ENCODE peak calls at places on chromosome 3, in four cellular contexts. G, L, H and R are unnamed samples.

GRCh38 chr3:16897254-16897926 is 12.6 kb downstream of the PLCL2 start:
- DNase-seq in G (no peak), L (no peak), H (no peak), R (no peak)

GRCh38 chr3:30503431-30503830 is 103.0 kb upstream of the TGFBR2 start:
- DNase-seq in G (no peak), L (no peak), H (no peak), R (no peak)

GRCh38 chr3:160210799-160211221 is 14.4 kb upstream of the C3orf80 start:
- DNase-seq in G (no peak), L (no peak), H (peak; percentile 62), R (no peak)

GRCh38 chr3:185351371-185351770 is 11.6 kb upstream of the MAP3K13 start:
- DNase-seq in G (no peak), L (no peak), H (no peak), R (no peak)

GRCh38 chr3:100783619-100784018 is 74.3 kb downstream of the TFG start:
- DNase-seq in G (no peak), L (no peak), H (no peak), R (no peak)

GRCh38 chr3:32844322-32844654 is 26.5 kb downstream of the TRIM71 start:
- DNase-seq in G (no peak), L (no peak), H (no peak), R (no peak)

GRCh38 chr3:32203854-32204253 is 34.6 kb upstream of the CMTM8 start:
- DNase-seq in G (no peak), L (no peak), H (no peak), R (no peak)

GRCh38 chr3:183629546-183630301 is 5.7 kb upstream of the KLHL24 start:
- DNase-seq in G (no peak), L (no peak), H (no peak), R (no peak)

GRCh38 chr3:134143828-134144390 is 106.8 kb downstream of the RYK start:
- DNase-seq in G (no peak), L (no peak), H (no peak), R (no peak)

GRCh38 chr3:133211449-133211848 is 173.3 kb downstream of the TMEM108 start:
- DNase-seq in G (no peak), L (no peak), H (no peak), R (no peak)

GRCh38 chr3:148950806-148951205 is 40.5 kb upstream of the GYG1 start:
- DNase-seq in G (no peak), L (no peak), H (peak; percentile 15), R (no peak)

GRCh38 chr3:12999147-13000140 is 73.8 kb downstream of the IQSEC1 start:
- DNase-seq in G (no peak), L (peak; percentile 74), H (peak; percentile 74), R (peak; percentile 99)

GRCh38 chr3:50850639-50851511 is 176.1 kb downstream of the DOCK3 start:
- DNase-seq in G (no peak), L (no peak), H (no peak), R (no peak)

GRCh38 chr3:9420850-9421549 is 23.6 kb downstream of the SETD5 start:
- DNase-seq in G (no peak), L (no peak), H (no peak), R (no peak)

GRCh38 chr3:9906480-9906879 is 3.8 kb downstream of the IL17RE start:
- DNase-seq in G (no peak), L (no peak), H (no peak), R (no peak)

GRCh38 chr3:194573680-194574437 is 59.4 kb downstream of the TMEM44 start:
- DNase-seq in G (peak; percentile 40), L (no peak), H (no peak), R (no peak)

GRCh38 chr3:38755130-38755529 is 60.9 kb downstream of the SCN10A start:
- DNase-seq in G (no peak), L (no peak), H (no peak), R (no peak)

GRCh38 chr3:52833202-52833601 is 1.6 kb downstream of the MUSTN1 start:
- DNase-seq in G (no peak), L (no peak), H (no peak), R (no peak)

GRCh38 chr3:152291649-152292066 is 22.9 kb downstream of the MBNL1 start:
- DNase-seq in G (no peak), L (no peak), H (no peak), R (no peak)

GRCh38 chr3:14647976-14648955 is 3.3 kb upstream of the CCDC174 start:
- DNase-seq in G (no peak), L (no peak), H (no peak), R (no peak)

GRCh38 chr3:132196113-132196512 is 121.1 kb upstream of the ACP3 start:
- DNase-seq in G (no peak), L (no peak), H (no peak), R (no peak)

GRCh38 chr3:45992133-45992729 is 3.4 kb downstream of the FYCO1 start:
- DNase-seq in G (peak; percentile 54), L (no peak), H (no peak), R (no peak)

GRCh38 chr3:172341482-172342059 is 106.7 kb downstream of the GHSR start:
- DNase-seq in G (no peak), L (peak; percentile 52), H (peak; percentile 48), R (no peak)

GRCh38 chr3:194739498-194740284 is 54.0 kb downstream of the FAM43A start:
- DNase-seq in G (no peak), L (no peak), H (peak; percentile 10), R (no peak)

GRCh38 chr3:73546961-73547360 is 77.8 kb downstream of the PDZRN3 start:
- DNase-seq in G (no peak), L (no peak), H (no peak), R (no peak)

GRCh38 chr3:12895391-12896205 is 54.2 kb upstream of the RPL32 start:
- DNase-seq in G (no peak), L (no peak), H (no peak), R (no peak)

GRCh38 chr3:138082085-138082991 is 33.1 kb downstream of the DZIP1L start:
- DNase-seq in G (no peak), L (no peak), H (peak; percentile 42), R (no peak)

GRCh38 chr3:176919836-176920760 is 277.2 kb downstream of the TBL1XR1 start:
- DNase-seq in G (no peak), L (no peak), H (no peak), R (no peak)

GRCh38 chr3:15206662-15207576 is 873 bp downstream of the CAPN7 start:
- DNase-seq in G (no peak), L (peak; percentile 24), H (no peak), R (peak; percentile 45)

GRCh38 chr3:136120373-136121348 is 75.5 kb downstream of the MSL2 start:
- DNase-seq in G (no peak), L (no peak), H (no peak), R (no peak)

DNA sequence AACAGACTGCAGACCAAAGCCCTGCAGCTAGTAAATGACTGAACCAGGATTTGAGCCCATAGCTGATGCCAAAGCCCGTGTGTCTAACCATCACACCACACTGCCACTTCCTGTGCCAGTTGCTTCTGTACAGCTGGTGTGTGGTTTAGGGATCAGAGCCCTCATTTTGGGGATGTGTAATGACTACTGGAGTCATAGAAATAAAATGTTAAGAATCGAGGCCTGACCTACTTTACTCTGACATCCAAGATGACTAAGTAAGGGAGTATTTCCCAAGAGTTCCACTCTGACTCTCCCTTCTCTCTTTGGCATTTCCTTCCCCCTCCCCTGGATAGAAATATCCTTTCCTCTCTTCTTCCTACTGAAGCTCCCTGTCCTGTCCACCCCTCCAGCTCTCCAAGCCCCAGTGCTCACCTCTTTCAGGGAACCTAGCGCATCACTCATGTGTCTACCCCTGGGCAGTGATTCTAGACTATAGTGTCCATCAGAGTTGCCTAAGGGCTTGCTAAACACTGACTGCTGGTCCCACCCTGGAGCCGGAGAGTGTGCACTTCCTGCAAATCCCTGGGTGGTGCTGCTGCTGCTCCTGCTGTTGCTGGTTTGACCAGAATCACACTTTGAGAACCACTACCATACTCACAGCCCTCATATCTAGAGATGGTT is 53.8 kb downstream of the MGLL start:
- DNase-seq in G (no peak), L (no peak), H (no peak), R (peak; percentile 76)
- TF ChIP-seq CTCF in G (no peak), L (no peak), H (no peak), R (no peak)

GRCh38 chr3:64484289-64484992 is 203.4 kb downstream of the ADAMTS9 start:
- DNase-seq in G (peak; percentile 93), L (peak; percentile 86), H (peak; percentile 54), R (no peak)
- TF ChIP-seq CTCF in G (peak; percentile 93), L (peak; percentile 88), H (peak; percentile 71), R (peak; percentile 78)

GRCh38 chr3:28348637-28349396 is at the start of the genes AZI2 and ZCWPW2:
- DNase-seq in G (peak; percentile 89), L (peak; percentile 93), H (peak; percentile 87), R (peak; percentile 91)
- TF ChIP-seq CTCF in G (no peak), L (no peak), H (no peak), R (no peak)

DNA sequence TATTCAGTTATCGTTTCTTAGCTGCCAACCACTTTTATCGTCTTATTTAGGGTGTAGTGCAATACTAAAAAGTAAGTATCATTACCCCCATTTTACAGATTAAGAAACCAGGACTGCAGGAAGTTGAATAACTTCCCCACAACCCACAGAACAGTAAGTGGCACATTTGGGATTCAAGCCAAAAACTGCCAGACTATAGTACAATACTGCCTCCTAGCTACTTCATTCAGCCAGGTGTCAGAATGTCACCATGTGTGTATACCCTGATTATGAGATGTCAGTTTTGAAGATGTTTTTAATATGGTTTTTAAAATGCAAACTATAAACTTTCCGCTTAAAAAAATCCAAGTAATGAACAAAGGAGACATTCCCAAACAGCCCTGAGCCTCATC is 74.2 kb upstream of the PROK2 start:
- DNase-seq in G (no peak), L (no peak), H (peak; percentile 27), R (peak; percentile 67)
- TF ChIP-seq CTCF in G (peak; percentile 40), L (no peak), H (peak; percentile 65), R (peak; percentile 77)

GRCh38 chr3:128846501-128846900 is 32.9 kb upstream of the ACAD9 start:
- DNase-seq in G (no peak), L (no peak), H (no peak), R (no peak)

GRCh38 chr3:128844502-128844901 is 34.9 kb upstream of the ACAD9 start:
- DNase-seq in G (no peak), L (no peak), H (no peak), R (no peak)

GRCh38 chr3:128847631-128848370 is 31.6 kb upstream of the ACAD9 start:
- DNase-seq in G (no peak), L (no peak), H (no peak), R (no peak)

GRCh38 chr3:128845695-128846491 is 33.5 kb upstream of the ACAD9 start:
- DNase-seq in G (peak; percentile 96), L (peak; percentile 73), H (peak; percentile 37), R (peak; percentile 71)

DNA sequence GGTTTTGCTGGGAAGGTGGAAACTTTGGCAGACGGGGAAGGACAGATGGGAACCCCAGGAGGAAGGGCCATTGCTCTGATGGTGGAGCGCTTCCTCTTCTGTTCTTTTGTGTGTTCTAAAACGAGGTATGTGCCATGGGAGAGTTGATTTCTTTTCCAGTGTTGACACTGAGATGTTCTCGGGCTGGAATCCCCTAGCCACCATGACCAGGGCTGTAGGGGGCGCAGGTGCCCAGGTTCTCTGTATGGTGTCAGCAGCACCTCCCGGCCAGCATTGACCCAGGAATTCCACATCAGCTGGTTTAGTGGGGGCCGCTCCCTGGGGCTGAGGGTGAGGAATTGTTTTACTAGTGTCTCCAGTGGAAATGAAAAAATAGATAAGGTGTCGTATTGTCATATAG is 34.3 kb upstream of the ACAD9 start:
- DNase-seq in G (peak; percentile 59), L (no peak), H (no peak), R (no peak)
- TF ChIP-seq CTCF in G (no peak), L (no peak), H (no peak), R (no peak)